ENCODE peak calls at places on chromosomes 5 and 9, in ten cellular contexts. K, E, P, L, O, J, Q, Y, X and G are unnamed samples.

GRCh38 chr5:79263290-79263689 is 27.4 kb downstream of the JMY start:
- DNase-seq in Q (no peak), K (no peak), O (no peak), J (peak; percentile 5), L (no peak), P (no peak), Y (no peak), E (no peak), X (no peak), G (no peak)

GRCh38 chr5:133256276-133256675 is 204.5 kb downstream of the HSPA4 start:
- DNase-seq in J (no peak), E (no peak), L (no peak), X (no peak), P (no peak), Q (no peak), Y (no peak), K (no peak), O (no peak), G (no peak)

GRCh38 chr9:110330484-110331115 is 7.1 kb downstream of the TXNDC8 start:
- DNase-seq in P (peak; percentile 75), O (no peak), E (no peak), Y (no peak), Q (peak; percentile 45), X (no peak), K (no peak), L (no peak), J (no peak), G (no peak)

GRCh38 chr5:127254729-127255284 is 35.8 kb upstream of the MEGF10 start:
- DNase-seq in O (no peak), P (peak; percentile 46), J (no peak), Y (no peak), Q (no peak), L (no peak), E (no peak), K (no peak), X (no peak), G (peak; percentile 51)

GRCh38 chr5:149799119-149799623 is 69.1 kb downstream of the PPARGC1B start:
- DNase-seq in O (no peak), J (no peak), Y (no peak), X (no peak), E (no peak), Q (peak; percentile 61), P (peak; percentile 96), L (no peak), K (no peak), G (peak; percentile 77)

GRCh38 chr9:128637656-128638055 is 19.0 kb downstream of the DYNC2I2 start:
- DNase-seq in K (no peak), E (no peak), Q (no peak), Y (no peak), O (no peak), P (peak; percentile 62), L (no peak), J (no peak), X (no peak), G (peak; percentile 42)

GRCh38 chr5:150346592-150346991 is 10.9 kb upstream of the TCOF1 start:
- DNase-seq in O (no peak), K (no peak), P (no peak), L (no peak), J (no peak), Q (no peak), X (no peak), E (no peak), Y (no peak), G (no peak)

GRCh38 chr5:113122053-113122452 is 145.5 kb downstream of the DCP2 start:
- DNase-seq in P (peak; percentile 50), L (no peak), E (no peak), K (no peak), Q (peak; percentile 97), J (no peak), Y (no peak), X (no peak), O (no peak), G (no peak)

GRCh38 chr9:68416891-68417570 is 60.6 kb downstream of the PGM5 start:
- DNase-seq in J (no peak), L (no peak), K (no peak), O (peak; percentile 33), P (peak; percentile 16), Q (no peak), X (no peak), E (no peak), Y (no peak), G (no peak)

GRCh38 chr5:76144892-76145291 is 61.7 kb downstream of the SV2C start:
- DNase-seq in L (no peak), P (no peak), Q (no peak), E (no peak), O (peak; percentile 52), J (no peak), Y (no peak), X (no peak), K (no peak), G (no peak)

GRCh38 chr9:38641985-38642864 is 21.8 kb upstream of the ANKRD18A start:
- DNase-seq in E (no peak), O (peak; percentile 56), Y (no peak), X (peak; percentile 37), K (no peak), P (peak; percentile 60), J (no peak), L (no peak), Q (no peak), G (peak; percentile 85)

GRCh38 chr5:142181547-142182191 is 73.1 kb downstream of the NDFIP1 start:
- DNase-seq in O (no peak), P (no peak), L (no peak), J (no peak), Y (no peak), E (no peak), X (no peak), K (no peak), Q (no peak), G (no peak)